ENCODE peak calls at places on chromosomes 12 and 14, in six cellular contexts. One of them, this sample, is unnamed.
A peak's percentile ranks its signal among the peaks of the same experiment; 100 is the strongest.

GRCh38 chr12:90090929-90091651 is 382.5 kb upstream of the ATP2B1 start:
- DNase-seq in suprapubic skin: no peak
- DNase-seq in esophagus muscularis mucosa: no peak
- DNase-seq in prostate gland: no peak
- DNase-seq in esophagus squamous epithelium: no peak
- DNase-seq in body of pancreas: peak; percentile 19
- DNase-seq in this sample: no peak

GRCh38 chr14:104933721-104934379 is 9.2 kb downstream of the PLD4 start:
- DNase-seq in esophagus squamous epithelium: no peak
- DNase-seq in esophagus muscularis mucosa: no peak
- DNase-seq in body of pancreas: no peak
- DNase-seq in prostate gland: no peak
- DNase-seq in suprapubic skin: peak; percentile 71
- DNase-seq in this sample: no peak

GRCh38 chr14:72810201-72810600 is 83.7 kb downstream of the DPF3 start:
- DNase-seq in esophagus muscularis mucosa: no peak
- DNase-seq in suprapubic skin: no peak
- DNase-seq in prostate gland: no peak
- DNase-seq in esophagus squamous epithelium: no peak
- DNase-seq in body of pancreas: no peak
- DNase-seq in this sample: no peak

GRCh38 chr12:102479099-102479887 is 1.1 kb downstream of the IGF1 start:
- DNase-seq in esophagus squamous epithelium: no peak
- DNase-seq in suprapubic skin: no peak
- DNase-seq in esophagus muscularis mucosa: no peak
- DNase-seq in prostate gland: no peak
- DNase-seq in body of pancreas: no peak
- DNase-seq in this sample: no peak

GRCh38 chr12:67410246-67410645 is 141.1 kb downstream of the CAND1 start:
- DNase-seq in esophagus muscularis mucosa: no peak
- DNase-seq in esophagus squamous epithelium: no peak
- DNase-seq in body of pancreas: no peak
- DNase-seq in suprapubic skin: no peak
- DNase-seq in prostate gland: no peak
- DNase-seq in this sample: no peak

GRCh38 chr12:3249081-3249800 is 172.1 kb downstream of the TSPAN9 start:
- DNase-seq in esophagus muscularis mucosa: no peak
- DNase-seq in suprapubic skin: no peak
- DNase-seq in body of pancreas: no peak
- DNase-seq in prostate gland: no peak
- DNase-seq in esophagus squamous epithelium: no peak
- DNase-seq in this sample: no peak

GRCh38 chr14:65239143-65239672 is 136.9 kb upstream of the MAX start:
- DNase-seq in prostate gland: no peak
- DNase-seq in esophagus squamous epithelium: no peak
- DNase-seq in esophagus muscularis mucosa: no peak
- DNase-seq in suprapubic skin: no peak
- DNase-seq in body of pancreas: peak; percentile 40
- DNase-seq in this sample: no peak

GRCh38 chr12:9619411-9620179 is 11.9 kb upstream of the KLRB1 start:
- DNase-seq in esophagus squamous epithelium: no peak
- DNase-seq in prostate gland: no peak
- DNase-seq in body of pancreas: no peak
- DNase-seq in suprapubic skin: no peak
- DNase-seq in esophagus muscularis mucosa: no peak
- DNase-seq in this sample: no peak

GRCh38 chr12:103547929-103548328 is 39.1 kb upstream of the STAB2 start:
- DNase-seq in esophagus muscularis mucosa: peak; percentile 80
- DNase-seq in suprapubic skin: no peak
- DNase-seq in esophagus squamous epithelium: no peak
- DNase-seq in prostate gland: no peak
- DNase-seq in body of pancreas: no peak
- DNase-seq in this sample: no peak

DNA sequence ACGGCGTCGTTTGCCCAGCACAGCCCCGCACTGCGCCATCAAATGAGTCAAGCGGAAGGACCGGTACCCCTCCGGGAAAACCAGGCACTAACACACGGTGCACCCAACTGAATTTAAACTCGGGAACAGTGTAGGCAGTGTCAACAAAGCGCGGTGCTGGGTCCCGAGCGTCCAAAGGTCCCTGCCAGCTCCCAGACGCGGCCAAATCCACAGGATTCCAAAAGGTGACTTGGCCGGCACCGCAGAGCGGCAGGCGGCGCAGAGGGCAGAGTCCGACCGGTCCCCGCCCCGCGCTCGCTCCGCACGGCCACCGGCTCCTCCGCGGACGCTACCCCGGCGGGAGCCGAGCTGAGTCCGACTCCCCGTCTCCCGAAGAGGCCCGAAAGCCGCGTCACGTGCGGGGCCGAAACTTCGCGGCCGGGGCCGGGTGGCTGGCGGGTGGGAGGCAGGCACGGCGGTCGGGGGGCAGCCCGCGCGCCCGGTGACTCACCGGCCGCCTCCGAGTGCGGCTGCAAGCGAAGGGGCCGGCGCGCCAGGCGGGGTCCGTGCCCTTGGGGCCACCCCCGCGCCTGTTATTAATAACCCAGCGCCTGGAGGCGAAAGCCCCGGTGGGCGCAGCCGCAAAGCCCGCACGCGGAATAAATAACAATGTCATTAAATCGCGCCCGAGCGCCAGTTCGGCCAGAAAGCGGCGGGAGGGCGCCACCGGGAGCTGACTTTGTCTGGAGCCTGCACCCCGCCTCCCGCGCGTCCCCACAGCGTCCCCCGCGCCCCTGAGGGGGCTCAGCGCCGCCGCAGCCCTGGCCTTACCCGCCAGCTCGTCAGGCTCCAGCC is 823 bp downstream of the DENND5B start:
- DNase-seq in esophagus muscularis mucosa: no peak
- DNase-seq in body of pancreas: peak; percentile 79
- DNase-seq in prostate gland: peak; percentile 40
- DNase-seq in esophagus squamous epithelium: no peak
- DNase-seq in suprapubic skin: peak; percentile 81
- DNase-seq in this sample: peak; percentile 79
- TF ChIP-seq POLR2A in esophagus muscularis mucosa: no peak
- TF ChIP-seq POLR2A in body of pancreas: peak; percentile 68
- TF ChIP-seq POLR2A in prostate gland: no peak
- TF ChIP-seq POLR2A in esophagus squamous epithelium: no peak
- TF ChIP-seq POLR2A in suprapubic skin: no peak
- TF ChIP-seq POLR2A in this sample: no peak

GRCh38 chr12:53937596-53938275 is 895 bp upstream of the HOXC13 start:
- DNase-seq in body of pancreas: no peak
- DNase-seq in esophagus squamous epithelium: no peak
- DNase-seq in prostate gland: no peak
- DNase-seq in suprapubic skin: no peak
- DNase-seq in esophagus muscularis mucosa: no peak
- DNase-seq in this sample: no peak
- H3K4me1 ChIP-seq in body of pancreas: peaks cover 24% of the 10 kb centered on the region
- H3K4me1 ChIP-seq in esophagus squamous epithelium: peaks cover 17% of the 10 kb centered on the region
- H3K4me1 ChIP-seq in prostate gland: no peaks in the 10 kb centered on the region
- H3K4me1 ChIP-seq in suprapubic skin: peaks cover 30% of the 10 kb centered on the region
- H3K4me1 ChIP-seq in esophagus muscularis mucosa: peaks cover 33% of the 10 kb centered on the region
- H3K4me1 ChIP-seq in this sample: no peaks in the 10 kb centered on the region

GRCh38 chr12:47779301-47779942 is 6.4 kb downstream of the SLC48A1 start:
- DNase-seq in esophagus muscularis mucosa: peak; percentile 99
- DNase-seq in suprapubic skin: peak; percentile 95
- DNase-seq in body of pancreas: peak; percentile 87
- DNase-seq in esophagus squamous epithelium: peak; percentile 32
- DNase-seq in prostate gland: peak; percentile 84
- DNase-seq in this sample: peak; percentile 94

GRCh38 chr12:47781479-47782371 is 8.7 kb downstream of the SLC48A1 start:
- DNase-seq in esophagus muscularis mucosa: no peak
- DNase-seq in prostate gland: peak; percentile 88
- DNase-seq in body of pancreas: no peak
- DNase-seq in esophagus squamous epithelium: no peak
- DNase-seq in suprapubic skin: no peak
- DNase-seq in this sample: no peak

GRCh38 chr12:47778842-47779241 is 5.8 kb downstream of the SLC48A1 start:
- DNase-seq in prostate gland: no peak
- DNase-seq in body of pancreas: no peak
- DNase-seq in suprapubic skin: peak; percentile 79
- DNase-seq in esophagus squamous epithelium: no peak
- DNase-seq in esophagus muscularis mucosa: no peak
- DNase-seq in this sample: no peak

GRCh38 chr12:47777741-47778558 is 4.9 kb downstream of the SLC48A1 start:
- DNase-seq in prostate gland: no peak
- DNase-seq in esophagus muscularis mucosa: no peak
- DNase-seq in body of pancreas: no peak
- DNase-seq in esophagus squamous epithelium: no peak
- DNase-seq in suprapubic skin: peak; percentile 82
- DNase-seq in this sample: no peak

GRCh38 chr12:47779943-47780504 is 7.0 kb downstream of the SLC48A1 start:
- DNase-seq in esophagus squamous epithelium: no peak
- DNase-seq in suprapubic skin: no peak
- DNase-seq in body of pancreas: no peak
- DNase-seq in esophagus muscularis mucosa: no peak
- DNase-seq in prostate gland: no peak
- DNase-seq in this sample: no peak
- TF ChIP-seq POLR2A in esophagus squamous epithelium: no peak
- TF ChIP-seq POLR2A in suprapubic skin: no peak
- TF ChIP-seq POLR2A in body of pancreas: no peak
- TF ChIP-seq POLR2A in esophagus muscularis mucosa: no peak
- TF ChIP-seq POLR2A in prostate gland: no peak
- TF ChIP-seq POLR2A in this sample: no peak

DNA sequence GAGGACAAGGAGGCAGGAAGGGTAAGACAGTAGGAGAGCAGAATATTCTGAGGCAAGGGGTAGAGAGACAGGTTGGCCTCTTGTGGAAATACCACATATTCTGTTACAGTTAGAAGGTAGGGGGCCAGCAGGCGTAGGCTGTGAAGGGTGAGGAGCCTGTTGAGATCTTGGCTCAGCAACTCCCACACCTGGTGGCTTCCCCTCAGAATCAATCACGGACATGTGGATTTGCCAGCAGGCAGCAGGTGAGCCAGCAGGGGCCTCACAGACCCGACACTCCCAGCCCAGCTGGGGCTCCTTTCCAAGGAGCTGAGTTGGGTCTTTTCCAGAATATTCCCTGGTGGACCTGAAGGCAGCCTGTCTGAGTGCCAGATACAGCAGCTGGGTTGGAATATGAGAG is 150.0 kb upstream of the CRY1 start:
- DNase-seq in esophagus muscularis mucosa: no peak
- DNase-seq in body of pancreas: peak; percentile 81
- DNase-seq in prostate gland: no peak
- DNase-seq in suprapubic skin: no peak
- DNase-seq in esophagus squamous epithelium: no peak
- DNase-seq in this sample: no peak
- H3K4me1 ChIP-seq in esophagus muscularis mucosa: no peaks in the 10 kb centered on the region
- H3K4me1 ChIP-seq in body of pancreas: peaks cover 10% of the 10 kb centered on the region
- H3K4me1 ChIP-seq in prostate gland: no peaks in the 10 kb centered on the region
- H3K4me1 ChIP-seq in suprapubic skin: no peaks in the 10 kb centered on the region
- H3K4me1 ChIP-seq in esophagus squamous epithelium: no peaks in the 10 kb centered on the region
- H3K4me1 ChIP-seq in this sample: no peaks in the 10 kb centered on the region

GRCh38 chr14:56117765-56118610 is at the start of gene PELI2:
- DNase-seq in esophagus squamous epithelium: peak; percentile 34
- DNase-seq in suprapubic skin: peak; percentile 88
- DNase-seq in esophagus muscularis mucosa: no peak
- DNase-seq in body of pancreas: peak; percentile 89
- DNase-seq in prostate gland: peak; percentile 71
- DNase-seq in this sample: peak; percentile 83
- TF ChIP-seq POLR2A in esophagus squamous epithelium: peak; percentile 86
- TF ChIP-seq POLR2A in suprapubic skin: peak; percentile 48
- TF ChIP-seq POLR2A in esophagus muscularis mucosa: no peak
- TF ChIP-seq POLR2A in body of pancreas: peak; percentile 86
- TF ChIP-seq POLR2A in prostate gland: peak; percentile 76
- TF ChIP-seq POLR2A in this sample: no peak

GRCh38 chr12:6115389-6115788 is 9.1 kb downstream of the VWF start:
- DNase-seq in esophagus muscularis mucosa: no peak
- DNase-seq in body of pancreas: no peak
- DNase-seq in prostate gland: no peak
- DNase-seq in suprapubic skin: no peak
- DNase-seq in esophagus squamous epithelium: no peak
- DNase-seq in this sample: no peak
- H3K4me1 ChIP-seq in esophagus muscularis mucosa: no peaks in the 10 kb centered on the region
- H3K4me1 ChIP-seq in body of pancreas: no peaks in the 10 kb centered on the region
- H3K4me1 ChIP-seq in prostate gland: no peaks in the 10 kb centered on the region
- H3K4me1 ChIP-seq in suprapubic skin: no peaks in the 10 kb centered on the region
- H3K4me1 ChIP-seq in esophagus squamous epithelium: no peaks in the 10 kb centered on the region
- H3K4me1 ChIP-seq in this sample: no peaks in the 10 kb centered on the region

DNA sequence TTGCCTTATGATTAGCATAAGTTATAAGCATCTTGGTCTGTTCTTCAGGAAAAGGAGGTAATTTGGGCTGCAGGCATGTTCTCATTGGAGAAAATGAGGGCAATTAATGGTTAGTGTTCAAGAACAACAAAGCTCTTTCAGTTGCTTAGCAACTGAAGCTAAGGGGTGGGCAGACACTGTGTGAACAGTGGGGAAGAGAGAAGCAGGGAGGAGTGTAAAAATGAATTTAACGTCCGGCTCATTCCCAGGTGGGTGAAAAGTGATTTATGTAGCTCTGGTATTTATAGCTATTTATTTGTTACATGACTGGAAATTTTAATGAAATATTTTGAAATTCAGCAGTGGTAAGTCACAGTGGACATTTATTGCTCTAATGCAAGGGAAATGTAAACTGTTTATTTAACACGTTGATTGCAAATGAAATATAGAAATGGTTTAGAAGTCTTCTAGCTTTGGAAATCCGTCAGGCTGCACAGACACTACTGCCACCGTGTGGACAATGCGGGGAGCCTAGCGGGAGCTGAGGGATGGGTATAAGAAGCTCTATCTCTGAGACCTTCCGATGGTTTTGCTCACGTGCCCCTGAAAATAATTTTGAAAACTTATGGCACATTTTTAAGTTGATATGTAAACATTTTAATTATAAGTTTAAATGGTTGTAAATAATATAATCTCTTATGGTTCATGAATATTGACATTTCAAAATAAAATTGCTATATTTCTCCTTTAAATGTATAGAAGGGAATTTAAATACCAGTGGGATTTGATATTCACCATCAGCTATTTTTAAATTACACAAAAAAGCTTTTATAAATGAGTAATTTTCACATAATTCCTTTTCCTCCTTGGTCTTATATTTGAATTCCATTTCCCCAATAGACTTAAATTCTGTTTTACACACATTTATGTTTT is 54.5 kb downstream of the E2F7 start:
- DNase-seq in esophagus muscularis mucosa: no peak
- DNase-seq in prostate gland: peak; percentile 59
- DNase-seq in body of pancreas: peak; percentile 63
- DNase-seq in suprapubic skin: peak; percentile 87
- DNase-seq in esophagus squamous epithelium: peak; percentile 1
- DNase-seq in this sample: peak; percentile 85
- TF ChIP-seq POLR2A in esophagus muscularis mucosa: no peak
- TF ChIP-seq POLR2A in prostate gland: no peak
- TF ChIP-seq POLR2A in body of pancreas: no peak
- TF ChIP-seq POLR2A in suprapubic skin: no peak
- TF ChIP-seq POLR2A in esophagus squamous epithelium: no peak
- TF ChIP-seq POLR2A in this sample: no peak

GRCh38 chr12:122979908-122980191 is 631 bp upstream of the ARL6IP4 start:
- DNase-seq in suprapubic skin: no peak
- DNase-seq in prostate gland: no peak
- DNase-seq in esophagus squamous epithelium: no peak
- DNase-seq in esophagus muscularis mucosa: no peak
- DNase-seq in body of pancreas: no peak
- DNase-seq in this sample: no peak

GRCh38 chr12:122977655-122978392 is 2.7 kb upstream of the ARL6IP4 start:
- DNase-seq in esophagus muscularis mucosa: no peak
- DNase-seq in suprapubic skin: no peak
- DNase-seq in esophagus squamous epithelium: no peak
- DNase-seq in prostate gland: no peak
- DNase-seq in body of pancreas: no peak
- DNase-seq in this sample: no peak

GRCh38 chr12:122980192-122981035 is at the start of gene ARL6IP4:
- DNase-seq in esophagus squamous epithelium: no peak
- DNase-seq in esophagus muscularis mucosa: no peak
- DNase-seq in body of pancreas: peak; percentile 56
- DNase-seq in suprapubic skin: no peak
- DNase-seq in prostate gland: peak; percentile 48
- DNase-seq in this sample: peak; percentile 63

GRCh38 chr12:122978507-122978955 is 1.9 kb upstream of the ARL6IP4 start:
- DNase-seq in esophagus squamous epithelium: no peak
- DNase-seq in suprapubic skin: no peak
- DNase-seq in body of pancreas: no peak
- DNase-seq in esophagus muscularis mucosa: no peak
- DNase-seq in prostate gland: no peak
- DNase-seq in this sample: no peak

GRCh38 chr12:122979001-122979907 is 1.2 kb upstream of the ARL6IP4 start:
- DNase-seq in suprapubic skin: no peak
- DNase-seq in body of pancreas: no peak
- DNase-seq in prostate gland: no peak
- DNase-seq in esophagus muscularis mucosa: no peak
- DNase-seq in esophagus squamous epithelium: no peak
- DNase-seq in this sample: no peak
- H3K4me1 ChIP-seq in suprapubic skin: peaks cover 79% of the 10 kb centered on the region
- H3K4me1 ChIP-seq in body of pancreas: peaks cover 80% of the 10 kb centered on the region
- H3K4me1 ChIP-seq in prostate gland: peaks cover 42% of the 10 kb centered on the region
- H3K4me1 ChIP-seq in esophagus muscularis mucosa: peaks cover 84% of the 10 kb centered on the region
- H3K4me1 ChIP-seq in esophagus squamous epithelium: peaks cover 59% of the 10 kb centered on the region
- H3K4me1 ChIP-seq in this sample: peaks cover 51% of the 10 kb centered on the region

This sample was measured in testis.